ENCODE peak calls at places on chromosomes 5 and 9, in six cellular contexts. T, V, H, B, R and Y are unnamed samples.

GRCh38 chr9:38284768-38285080 is 107.8 kb upstream of the ALDH1B1 start:
- DNase-seq in T (no peak), V (peak), H (no peak), B (no peak), R (no peak), Y (no peak)

GRCh38 chr9:124291801-124292396 is 34.1 kb downstream of the NEK6 start:
- DNase-seq in T (peak), V (no peak), H (peak), B (no peak), R (no peak), Y (no peak)

GRCh38 chr5:145825751-145826180 is 9.4 kb downstream of the PRELID2 start:
- DNase-seq in T (no peak), V (peak), H (no peak), B (peak), R (peak), Y (peak)

GRCh38 chr9:12658531-12659209 is 34.5 kb upstream of the TYRP1 start:
- DNase-seq in T (no peak), V (no peak), H (no peak), B (no peak), R (no peak), Y (no peak)

GRCh38 chr5:69517763-69518212 is 25.2 kb downstream of the OCLN start:
- DNase-seq in T (no peak), V (no peak), H (no peak), B (peak), R (peak), Y (no peak)

GRCh38 chr5:132962429-132962928 is 955 bp downstream of the AFF4 start:
- DNase-seq in T (peak), V (peak), H (no peak), B (peak), R (peak), Y (peak)

GRCh38 chr5:135898651-135899050 is 3.0 kb upstream of the IL9 start:
- DNase-seq in T (no peak), V (no peak), H (no peak), B (no peak), R (no peak), Y (no peak)

GRCh38 chr9:100911273-100911672 is 117.3 kb upstream of the PLPPR1 start:
- DNase-seq in T (no peak), V (no peak), H (no peak), B (no peak), R (no peak), Y (no peak)

GRCh38 chr9:89759563-89759962 is 154.8 kb downstream of the GADD45G start:
- DNase-seq in T (no peak), V (no peak), H (no peak), B (no peak), R (no peak), Y (no peak)

GRCh38 chr5:157986431-157986990 is 127.6 kb upstream of the CLINT1 start:
- DNase-seq in T (no peak), V (no peak), H (no peak), B (no peak), R (no peak), Y (no peak)

GRCh38 chr9:117679425-117679824 is 24.8 kb upstream of the TLR4 start:
- DNase-seq in T (no peak), V (no peak), H (no peak), B (no peak), R (no peak), Y (no peak)

GRCh38 chr5:143106175-143106574 is 297.3 kb downstream of the NR3C1 start:
- DNase-seq in T (no peak), V (peak), H (peak), B (peak), R (peak), Y (peak)

GRCh38 chr5:176878463-176878862 is 20.7 kb downstream of the HK3 start:
- DNase-seq in T (no peak), V (no peak), H (no peak), B (no peak), R (no peak), Y (no peak)

GRCh38 chr9:136675477-136676296 is 11.6 kb downstream of the AGPAT2 start:
- DNase-seq in T (peak), V (no peak), H (no peak), B (no peak), R (no peak), Y (peak)

DNA sequence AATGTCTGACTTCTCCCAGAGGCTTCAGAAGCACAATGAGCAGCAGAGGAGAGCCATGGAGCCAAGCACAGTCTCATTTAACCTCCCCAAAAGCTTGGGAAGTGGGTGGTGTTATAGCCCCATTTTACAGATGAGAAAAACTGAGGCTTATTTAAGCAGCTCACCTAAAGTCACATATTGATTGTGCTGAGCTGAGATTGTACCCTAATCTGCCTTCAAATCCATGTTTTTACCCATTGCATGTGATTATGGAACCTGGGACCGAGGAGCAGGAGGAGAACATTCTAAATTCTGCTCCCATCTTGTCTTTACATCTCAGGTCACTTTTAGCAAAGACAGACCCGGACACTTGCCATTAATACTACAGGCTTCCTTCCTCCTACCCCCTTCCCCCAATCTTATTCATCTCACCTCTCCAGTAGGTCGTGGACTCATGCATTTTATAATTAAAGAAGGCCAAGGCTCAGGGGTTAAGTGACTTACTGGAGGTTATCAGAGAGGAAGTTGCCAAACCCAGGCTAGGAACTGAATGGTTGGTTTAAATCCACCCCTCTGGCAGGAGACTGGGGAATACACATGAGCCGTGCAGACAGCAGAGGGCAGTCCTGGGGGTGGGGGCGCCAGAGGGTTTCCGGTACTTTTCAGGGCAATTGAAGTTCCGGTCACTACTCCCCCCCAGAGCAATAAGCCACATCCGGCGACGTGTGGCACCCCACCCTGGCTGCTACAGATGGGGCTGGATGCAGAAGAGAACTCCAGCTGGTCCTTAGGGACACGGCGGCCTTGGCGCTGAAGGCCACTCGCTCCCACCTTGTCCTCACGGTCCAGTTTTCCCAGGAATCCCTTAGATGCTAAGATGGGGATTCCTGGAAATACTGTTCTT is 51.0 kb upstream of the IL17B start:
- DNase-seq in T (no peak), V (no peak), H (peak), B (no peak), R (peak), Y (no peak)
- TF ChIP-seq CTCF in T (no peak), V (peak), H (peak), B (peak), R (peak), Y (no peak)

GRCh38 chr5:181217111-181217804 is 5.8 kb upstream of the TRIM41 start:
- DNase-seq in T (peak), V (peak), H (peak), B (peak), R (peak), Y (peak)
- TF ChIP-seq CTCF in T (no peak), V (peak), H (no peak), B (no peak), R (peak), Y (no peak)

DNA sequence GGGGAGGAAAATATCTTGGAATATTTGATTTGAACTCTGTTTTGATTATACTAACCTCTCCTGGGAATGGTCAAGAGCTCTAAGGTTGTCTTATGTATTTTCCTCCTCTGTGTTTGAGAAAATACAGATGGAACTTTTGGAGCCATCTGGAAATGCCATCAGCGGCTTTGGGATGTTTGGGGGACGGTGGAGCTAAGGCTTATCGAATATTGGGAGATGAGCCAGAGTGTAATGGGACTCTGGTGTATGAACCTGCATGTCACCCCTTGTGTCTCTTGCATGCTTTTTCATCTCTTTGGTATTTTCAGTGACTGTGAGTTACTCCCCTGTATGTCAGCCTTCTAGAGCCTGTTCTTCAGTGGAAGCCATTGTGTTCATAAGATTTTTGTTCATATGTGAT is 180.0 kb upstream of the OTULINL start:
- DNase-seq in T (no peak), V (peak), H (no peak), B (no peak), R (no peak), Y (no peak)
- TF ChIP-seq CTCF in T (no peak), V (no peak), H (no peak), B (no peak), R (no peak), Y (no peak)

GRCh38 chr9:19938990-19939736 is 150.3 kb upstream of the SLC24A2 start:
- DNase-seq in T (no peak), V (no peak), H (no peak), B (peak), R (no peak), Y (no peak)

GRCh38 chr9:19934301-19934868 is 145.5 kb upstream of the SLC24A2 start:
- DNase-seq in T (peak), V (no peak), H (peak), B (peak), R (peak), Y (peak)

GRCh38 chr9:19935422-19935821 is 146.6 kb upstream of the SLC24A2 start:
- DNase-seq in T (no peak), V (no peak), H (no peak), B (no peak), R (no peak), Y (no peak)

GRCh38 chr9:19937121-19937520 is 148.3 kb upstream of the SLC24A2 start:
- DNase-seq in T (no peak), V (no peak), H (no peak), B (no peak), R (no peak), Y (no peak)

DNA sequence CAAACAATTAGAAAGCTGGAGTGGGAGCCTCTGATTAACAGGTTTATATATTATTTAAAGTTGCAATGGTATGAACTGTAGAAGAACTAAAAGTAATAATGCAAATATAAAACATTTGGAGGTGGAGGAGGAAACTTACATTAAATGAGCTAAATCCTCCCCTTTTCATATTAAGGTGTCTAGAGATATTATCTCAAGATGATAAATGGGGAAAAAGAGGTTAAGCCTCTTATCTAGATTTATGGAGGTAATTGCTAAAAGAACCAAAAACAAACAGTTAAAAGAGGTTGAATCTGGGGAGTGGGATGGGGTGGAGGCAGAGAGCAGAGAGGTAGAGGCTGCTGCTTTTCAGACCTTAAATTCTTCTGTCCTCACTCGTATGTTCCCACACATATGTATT is 147.8 kb upstream of the SLC24A2 start:
- DNase-seq in T (no peak), V (no peak), H (no peak), B (no peak), R (no peak), Y (no peak)
- TF ChIP-seq CTCF in T (no peak), V (no peak), H (no peak), B (no peak), R (no peak), Y (no peak)

GRCh38 chr5:141393267-141393666 is 834 bp downstream of the PCDHGA8 start:
- DNase-seq in T (no peak), V (no peak), H (no peak), B (no peak), R (no peak), Y (no peak)

GRCh38 chr5:141388661-141389060 is 1.2 kb downstream of the PCDHGB4 start:
- DNase-seq in T (no peak), V (no peak), H (no peak), B (no peak), R (no peak), Y (no peak)

GRCh38 chr5:141389153-141390042 is 1.9 kb downstream of the PCDHGB4 start:
- DNase-seq in T (no peak), V (no peak), H (no peak), B (no peak), R (no peak), Y (no peak)

GRCh38 chr5:141398608-141399007 is 861 bp downstream of the PCDHGB5 start:
- DNase-seq in T (no peak), V (no peak), H (no peak), B (no peak), R (no peak), Y (no peak)

GRCh38 chr5:141392429-141393198 is at the start of gene PCDHGA8:
- DNase-seq in T (no peak), V (no peak), H (no peak), B (peak), R (peak), Y (no peak)
- TF ChIP-seq CTCF in T (no peak), V (peak), H (peak), B (peak), R (peak), Y (no peak)